ENCODE peak calls at places on chromosomes 5 and 9, in four cellular contexts. K is cardiac muscle cell; L is brain microvascular endothelial cell; E is CD8-positive, alpha-beta T cell. F is an unnamed sample.

GRCh38 chr9:124010303-124010664 is 1.3 kb upstream of the LHX2 start:
- DNase-seq in K (no peak), L (no peak), E (no peak), F (no peak)

GRCh38 chr9:116870566-116870965 is 183.5 kb downstream of the TRIM32 start:
- DNase-seq in K (no peak), L (no peak), E (no peak), F (no peak)

GRCh38 chr5:66881475-66882161 is 285.4 kb downstream of the MAST4 start:
- DNase-seq in K (peak; percentile 48), L (no peak), E (no peak), F (no peak)

GRCh38 chr9:14209399-14209990 is 104.4 kb downstream of the NFIB start:
- DNase-seq in K (no peak), L (no peak), E (no peak), F (no peak)

GRCh38 chr9:136668983-136669790 is 6.5 kb downstream of the EGFL7 start:
- DNase-seq in K (peak; percentile 33), L (no peak), E (no peak), F (no peak)

GRCh38 chr9:34574632-34575031 is 14.9 kb downstream of the CNTFR start:
- DNase-seq in K (no peak), L (no peak), E (no peak), F (no peak)

GRCh38 chr9:5442400-5443011 is 4.8 kb upstream of the PLGRKT start:
- DNase-seq in K (peak; percentile 73), L (peak; percentile 41), E (no peak), F (no peak)

GRCh38 chr5:116289276-116289675 is 204.5 kb downstream of the COMMD10 start:
- DNase-seq in K (no peak), L (no peak), E (no peak), F (no peak)

GRCh38 chr5:95779611-95780010 is 42.9 kb downstream of the GLRX start:
- DNase-seq in K (peak; percentile 70), L (peak; percentile 36), E (no peak), F (no peak)

GRCh38 chr9:88891015-88891414 is 100.3 kb upstream of the S1PR3 start:
- DNase-seq in K (no peak), L (no peak), E (no peak), F (no peak)

GRCh38 chr9:69645488-69645887 is 26.7 kb downstream of the APBA1 start:
- DNase-seq in K (no peak), L (no peak), E (no peak), F (no peak)

GRCh38 chr5:56377573-56377972 is 144.4 kb upstream of the ANKRD55 start:
- DNase-seq in K (peak; percentile 56), L (no peak), E (no peak), F (no peak)

GRCh38 chr5:113166710-113167366 is 190.2 kb downstream of the DCP2 start:
- DNase-seq in K (peak; percentile 57), L (peak; percentile 78), E (no peak), F (no peak)

GRCh38 chr9:124202447-124202971 is 55.2 kb upstream of the NEK6 start:
- DNase-seq in K (peak; percentile 43), L (no peak), E (peak; percentile 41), F (peak; percentile 81)

GRCh38 chr5:112036206-112036605 is 279.2 kb upstream of the NREP start:
- DNase-seq in K (no peak), L (no peak), E (no peak), F (no peak)

GRCh38 chr9:125233678-125234077 is 7.5 kb downstream of the HSPA5 start:
- DNase-seq in K (peak; percentile 93), L (peak; percentile 97), E (no peak), F (no peak)

GRCh38 chr5:1118231-1118698 is 6.4 kb upstream of the SLC12A7 start:
- DNase-seq in K (peak; percentile 56), L (no peak), E (no peak), F (no peak)

GRCh38 chr9:137742698-137743097 is 123.9 kb downstream of the EHMT1 start:
- DNase-seq in K (peak; percentile 29), L (peak; percentile 16), E (no peak), F (no peak)

GRCh38 chr5:61625682-61626620 is 293.9 kb downstream of the ZSWIM6 start:
- DNase-seq in K (peak; percentile 58), L (no peak), E (peak; percentile 6), F (peak; percentile 33)

GRCh38 chr5:42804717-42805339 is 6.9 kb downstream of the SELENOP start:
- DNase-seq in K (no peak), L (no peak), E (no peak), F (no peak)

GRCh38 chr5:42806004-42806700 is 5.5 kb downstream of the SELENOP start:
- DNase-seq in K (no peak), L (no peak), E (no peak), F (no peak)

GRCh38 chr5:42808888-42809611 is 2.6 kb downstream of the SELENOP start:
- DNase-seq in K (no peak), L (no peak), E (no peak), F (no peak)

GRCh38 chr5:42806701-42807262 is 4.9 kb downstream of the SELENOP start:
- DNase-seq in K (no peak), L (no peak), E (no peak), F (no peak)

DNA sequence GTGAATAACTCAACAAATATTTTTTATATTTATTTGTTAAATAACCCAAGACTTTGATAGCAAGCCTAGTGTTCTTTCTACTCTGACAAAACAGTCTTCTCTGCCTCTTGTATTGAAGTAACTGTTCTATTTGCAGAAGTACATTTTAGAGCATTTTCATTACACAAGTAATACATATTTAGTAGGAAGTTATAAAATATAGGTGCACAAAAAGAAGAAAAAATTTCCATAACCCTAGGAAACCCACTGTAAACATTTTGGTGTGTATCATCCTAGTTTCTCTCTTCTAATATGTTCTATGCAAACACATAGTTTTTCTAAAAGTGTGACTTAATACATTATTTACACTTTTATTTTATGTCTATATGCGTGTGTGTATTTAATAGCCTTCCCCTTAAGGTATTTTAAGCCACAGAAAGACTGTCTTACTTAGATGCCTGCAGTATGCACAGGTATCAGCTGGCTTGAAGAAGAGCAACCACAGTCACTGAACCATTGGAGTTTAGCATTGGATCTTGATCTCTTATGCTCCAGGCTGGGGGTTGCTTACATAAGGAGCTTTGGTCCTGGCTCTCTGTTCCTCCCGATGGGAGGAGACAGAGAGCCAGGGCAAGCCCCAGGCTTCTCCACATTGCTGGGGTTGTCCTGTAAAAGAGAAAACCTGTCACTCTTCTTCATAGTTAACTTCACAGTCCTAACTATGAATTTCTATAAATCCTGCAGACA is 3.8 kb downstream of the SELENOP start:
- DNase-seq in K (no peak), L (no peak), E (no peak), F (no peak)
- TF ChIP-seq CTCF in K (no peak), L (no peak), E (no peak), F (no peak)

GRCh38 chr5:134370306-134370870 is 981 bp upstream of the UBE2B start:
- DNase-seq in K (no peak), L (peak; percentile 8), E (no peak), F (no peak)

GRCh38 chr5:134370871-134371833 is at the start of gene UBE2B:
- DNase-seq in K (peak; percentile 100), L (peak; percentile 100), E (peak; percentile 96), F (peak; percentile 94)

GRCh38 chr5:134371834-134372340 is 518 bp downstream of the UBE2B start:
- DNase-seq in K (peak; percentile 43), L (peak; percentile 22), E (peak; percentile 18), F (peak; percentile 34)

GRCh38 chr5:134374234-134374633 is 2.9 kb downstream of the UBE2B start:
- DNase-seq in K (no peak), L (no peak), E (no peak), F (no peak)
- TF ChIP-seq CTCF in K (no peak), L (peak; percentile 10), E (no peak), F (no peak)

GRCh38 chr5:127919006-127919796 is 164.4 kb upstream of the SLC12A2 start:
- DNase-seq in K (peak; percentile 48), L (no peak), E (no peak), F (no peak)
- TF ChIP-seq CTCF in K (no peak), L (no peak), E (no peak), F (no peak)

GRCh38 chr5:133364916-133365315 is 247.4 kb downstream of the FSTL4 start:
- DNase-seq in K (no peak), L (no peak), E (no peak), F (no peak)

GRCh38 chr5:133365738-133366137 is 246.6 kb downstream of the FSTL4 start:
- DNase-seq in K (no peak), L (no peak), E (no peak), F (no peak)

GRCh38 chr5:133366438-133366837 is 245.9 kb downstream of the FSTL4 start:
- DNase-seq in K (no peak), L (no peak), E (no peak), F (no peak)

GRCh38 chr5:133363807-133364587 is 248.3 kb downstream of the FSTL4 start:
- DNase-seq in K (no peak), L (no peak), E (no peak), F (no peak)

GRCh38 chr5:133365326-133365725 is 247.0 kb downstream of the FSTL4 start:
- DNase-seq in K (no peak), L (no peak), E (no peak), F (no peak)
- TF ChIP-seq CTCF in K (no peak), L (peak; percentile 57), E (no peak), F (no peak)

GRCh38 chr9:17519761-17520160 is 59.1 kb upstream of the SH3GL2 start:
- DNase-seq in K (peak; percentile 26), L (no peak), E (no peak), F (no peak)

GRCh38 chr9:17521456-17521855 is 57.4 kb upstream of the SH3GL2 start:
- DNase-seq in K (no peak), L (no peak), E (no peak), F (no peak)

DNA sequence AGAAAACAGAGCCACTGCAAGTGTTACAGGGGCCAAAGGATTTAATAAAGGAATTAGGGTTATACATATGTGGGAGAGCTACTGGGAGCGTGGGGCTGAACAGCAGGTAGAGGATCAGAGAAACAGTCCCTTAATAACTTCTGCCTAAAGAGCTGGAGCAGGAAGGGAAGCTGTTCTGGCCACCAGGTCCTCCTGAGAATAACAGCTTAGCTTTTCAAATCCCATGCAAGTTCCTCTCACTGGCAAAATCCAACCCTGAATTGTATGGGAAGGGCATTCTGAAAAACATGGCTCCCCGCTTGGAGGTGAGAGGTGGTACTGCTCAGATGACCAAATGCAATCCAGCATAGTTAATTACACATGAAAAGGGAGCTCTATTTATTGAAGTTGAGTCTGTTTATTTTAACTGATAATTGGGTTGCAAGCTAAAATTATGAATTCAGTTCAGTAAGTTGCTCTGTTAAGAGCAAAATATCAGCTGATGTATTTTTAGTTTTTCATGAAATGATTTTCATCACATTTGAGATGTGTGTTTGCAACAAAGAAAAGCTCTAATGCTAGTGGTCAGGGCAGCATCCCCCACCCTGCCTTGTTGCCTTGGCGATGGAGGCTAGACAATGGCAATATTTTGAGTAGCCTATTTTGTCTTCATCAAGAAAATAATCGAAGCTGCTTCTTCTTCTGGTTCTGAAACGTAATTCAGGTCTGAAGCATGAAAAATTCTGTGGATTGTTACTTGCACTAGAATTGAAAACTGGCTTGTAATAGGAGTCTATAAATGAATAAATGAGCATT is 58.4 kb upstream of the SH3GL2 start:
- DNase-seq in K (no peak), L (no peak), E (no peak), F (no peak)
- TF ChIP-seq CTCF in K (no peak), L (peak; percentile 8), E (no peak), F (no peak)

GRCh38 chr9:114914139-114914538 is 16.3 kb downstream of the TNFSF8 start:
- DNase-seq in K (peak; percentile 29), L (no peak), E (no peak), F (no peak)
- TF ChIP-seq CTCF in K (peak; percentile 46), L (peak; percentile 59), E (no peak), F (no peak)

F was measured in GM10248.